ENCODE peak calls at places on chromosomes 11 and 22, in seven cellular contexts. One of them, this sample, is unnamed.

GRCh38 chr22:26707581-26707980 is 50.2 kb downstream of the MIAT start:
- DNase-seq in neural progenitor cell: no peak
- DNase-seq in choroid plexus epithelial cell: no peak
- DNase-seq in cardiac fibroblast: no peak
- DNase-seq in lung: no peak
- DNase-seq in prostate gland: no peak
- DNase-seq in foreskin fibroblast: no peak
- DNase-seq in this sample: no peak

GRCh38 chr22:30054764-30055069 is 25.5 kb upstream of the HORMAD2 start:
- DNase-seq in foreskin fibroblast: no peak
- DNase-seq in lung: no peak
- DNase-seq in choroid plexus epithelial cell: no peak
- DNase-seq in prostate gland: no peak
- DNase-seq in cardiac fibroblast: no peak
- DNase-seq in neural progenitor cell: no peak
- DNase-seq in this sample: no peak

GRCh38 chr11:134004406-134005197 is 47.8 kb upstream of the IGSF9B start:
- DNase-seq in choroid plexus epithelial cell: no peak
- DNase-seq in prostate gland: no peak
- DNase-seq in foreskin fibroblast: no peak
- DNase-seq in lung: no peak
- DNase-seq in cardiac fibroblast: peak
- DNase-seq in neural progenitor cell: no peak
- DNase-seq in this sample: no peak

GRCh38 chr22:25029181-25029580 is 76.7 kb downstream of the KIAA1671 start:
- DNase-seq in lung: no peak
- DNase-seq in prostate gland: no peak
- DNase-seq in cardiac fibroblast: no peak
- DNase-seq in foreskin fibroblast: no peak
- DNase-seq in neural progenitor cell: no peak
- DNase-seq in choroid plexus epithelial cell: no peak
- DNase-seq in this sample: peak

GRCh38 chr11:120399312-120399711 is 63.1 kb downstream of the ARHGEF12 start:
- DNase-seq in neural progenitor cell: no peak
- DNase-seq in lung: no peak
- DNase-seq in cardiac fibroblast: no peak
- DNase-seq in foreskin fibroblast: peak
- DNase-seq in choroid plexus epithelial cell: no peak
- DNase-seq in prostate gland: no peak
- DNase-seq in this sample: no peak

GRCh38 chr22:50528682-50529415 is 963 bp downstream of the TYMP start:
- DNase-seq in choroid plexus epithelial cell: no peak
- DNase-seq in cardiac fibroblast: no peak
- DNase-seq in prostate gland: no peak
- DNase-seq in foreskin fibroblast: no peak
- DNase-seq in neural progenitor cell: no peak
- DNase-seq in lung: no peak
- DNase-seq in this sample: peak

GRCh38 chr11:116736763-116737162 is 36.0 kb downstream of the BUD13 start:
- DNase-seq in neural progenitor cell: no peak
- DNase-seq in foreskin fibroblast: no peak
- DNase-seq in cardiac fibroblast: peak
- DNase-seq in prostate gland: no peak
- DNase-seq in choroid plexus epithelial cell: no peak
- DNase-seq in lung: no peak
- DNase-seq in this sample: no peak

GRCh38 chr11:2473361-2474058 is 28.7 kb downstream of the KCNQ1 start:
- DNase-seq in neural progenitor cell: no peak
- DNase-seq in cardiac fibroblast: no peak
- DNase-seq in prostate gland: no peak
- DNase-seq in foreskin fibroblast: no peak
- DNase-seq in choroid plexus epithelial cell: no peak
- DNase-seq in lung: no peak
- DNase-seq in this sample: peak

GRCh38 chr11:93577291-93577690 is 34.1 kb upstream of the SMCO4 start:
- DNase-seq in choroid plexus epithelial cell: peak
- DNase-seq in foreskin fibroblast: peak
- DNase-seq in lung: no peak
- DNase-seq in prostate gland: no peak
- DNase-seq in neural progenitor cell: no peak
- DNase-seq in cardiac fibroblast: peak
- DNase-seq in this sample: no peak

GRCh38 chr11:79274636-79275315 is 166.1 kb downstream of the TENM4 start:
- DNase-seq in cardiac fibroblast: peak
- DNase-seq in choroid plexus epithelial cell: peak
- DNase-seq in foreskin fibroblast: no peak
- DNase-seq in prostate gland: no peak
- DNase-seq in neural progenitor cell: no peak
- DNase-seq in lung: no peak
- DNase-seq in this sample: peak

GRCh38 chr11:71145988-71146824 is 106.2 kb downstream of the SHANK2 start:
- DNase-seq in lung: no peak
- DNase-seq in cardiac fibroblast: no peak
- DNase-seq in choroid plexus epithelial cell: no peak
- DNase-seq in foreskin fibroblast: no peak
- DNase-seq in neural progenitor cell: no peak
- DNase-seq in prostate gland: no peak
- DNase-seq in this sample: no peak

GRCh38 chr22:32728291-32728690 is 73.2 kb upstream of the TIMP3 start:
- DNase-seq in neural progenitor cell: no peak
- DNase-seq in lung: no peak
- DNase-seq in prostate gland: no peak
- DNase-seq in cardiac fibroblast: no peak
- DNase-seq in foreskin fibroblast: no peak
- DNase-seq in choroid plexus epithelial cell: no peak
- DNase-seq in this sample: no peak

GRCh38 chr22:42754658-42755057 is 34.0 kb upstream of the A4GALT start:
- DNase-seq in lung: no peak
- DNase-seq in neural progenitor cell: no peak
- DNase-seq in foreskin fibroblast: peak
- DNase-seq in cardiac fibroblast: peak
- DNase-seq in prostate gland: no peak
- DNase-seq in choroid plexus epithelial cell: no peak
- DNase-seq in this sample: peak

GRCh38 chr22:29348956-29349355 is 33.5 kb upstream of the RASL10A start:
- DNase-seq in prostate gland: no peak
- DNase-seq in lung: no peak
- DNase-seq in cardiac fibroblast: no peak
- DNase-seq in neural progenitor cell: no peak
- DNase-seq in choroid plexus epithelial cell: no peak
- DNase-seq in foreskin fibroblast: no peak
- DNase-seq in this sample: peak

GRCh38 chr22:36153756-36154155 is 6.8 kb downstream of the APOL3 start:
- DNase-seq in choroid plexus epithelial cell: no peak
- DNase-seq in lung: no peak
- DNase-seq in prostate gland: no peak
- DNase-seq in cardiac fibroblast: no peak
- DNase-seq in foreskin fibroblast: no peak
- DNase-seq in neural progenitor cell: no peak
- DNase-seq in this sample: no peak

GRCh38 chr11:1019321-1019910 is 17.1 kb downstream of the MUC6 start:
- DNase-seq in lung: no peak
- DNase-seq in foreskin fibroblast: no peak
- DNase-seq in choroid plexus epithelial cell: no peak
- DNase-seq in cardiac fibroblast: no peak
- DNase-seq in neural progenitor cell: no peak
- DNase-seq in prostate gland: no peak
- DNase-seq in this sample: no peak

GRCh38 chr11:97722065-97722464 is 1298.7 kb upstream of the CNTN5 start:
- DNase-seq in neural progenitor cell: no peak
- DNase-seq in lung: no peak
- DNase-seq in choroid plexus epithelial cell: peak
- DNase-seq in foreskin fibroblast: no peak
- DNase-seq in cardiac fibroblast: peak
- DNase-seq in prostate gland: no peak
- DNase-seq in this sample: peak

GRCh38 chr11:102914238-102915043 is 39.7 kb upstream of the MMP12 start:
- DNase-seq in cardiac fibroblast: peak
- DNase-seq in neural progenitor cell: peak
- DNase-seq in lung: no peak
- DNase-seq in choroid plexus epithelial cell: peak
- DNase-seq in prostate gland: no peak
- DNase-seq in foreskin fibroblast: peak
- DNase-seq in this sample: peak

GRCh38 chr11:114086394-114086793 is 26.9 kb downstream of the ZBTB16 start:
- DNase-seq in cardiac fibroblast: no peak
- DNase-seq in foreskin fibroblast: no peak
- DNase-seq in neural progenitor cell: no peak
- DNase-seq in choroid plexus epithelial cell: no peak
- DNase-seq in prostate gland: no peak
- DNase-seq in lung: no peak
- DNase-seq in this sample: no peak

GRCh38 chr11:33640730-33641371 is 59.8 kb downstream of the C11orf91 start:
- DNase-seq in lung: no peak
- DNase-seq in neural progenitor cell: no peak
- DNase-seq in cardiac fibroblast: no peak
- DNase-seq in choroid plexus epithelial cell: no peak
- DNase-seq in foreskin fibroblast: no peak
- DNase-seq in prostate gland: no peak
- DNase-seq in this sample: no peak

GRCh38 chr11:75577198-75577597 is 15.1 kb downstream of the SERPINH1 start:
- DNase-seq in lung: no peak
- DNase-seq in cardiac fibroblast: peak
- DNase-seq in choroid plexus epithelial cell: peak
- DNase-seq in neural progenitor cell: peak
- DNase-seq in foreskin fibroblast: no peak
- DNase-seq in prostate gland: peak
- DNase-seq in this sample: peak

GRCh38 chr11:82047200-82047599 is 686.5 kb downstream of the FAM181B start:
- DNase-seq in cardiac fibroblast: no peak
- DNase-seq in neural progenitor cell: no peak
- DNase-seq in choroid plexus epithelial cell: no peak
- DNase-seq in foreskin fibroblast: no peak
- DNase-seq in prostate gland: no peak
- DNase-seq in lung: no peak
- DNase-seq in this sample: no peak

GRCh38 chr22:44707752-44708151 is 5.7 kb downstream of the PRR5 start:
- DNase-seq in choroid plexus epithelial cell: no peak
- DNase-seq in lung: no peak
- DNase-seq in cardiac fibroblast: no peak
- DNase-seq in prostate gland: no peak
- DNase-seq in neural progenitor cell: no peak
- DNase-seq in foreskin fibroblast: no peak
- DNase-seq in this sample: peak

GRCh38 chr11:42465613-42466012 is 846.2 kb upstream of the API5 start:
- DNase-seq in cardiac fibroblast: no peak
- DNase-seq in prostate gland: no peak
- DNase-seq in neural progenitor cell: no peak
- DNase-seq in foreskin fibroblast: no peak
- DNase-seq in lung: no peak
- DNase-seq in choroid plexus epithelial cell: no peak
- DNase-seq in this sample: no peak

GRCh38 chr11:112925516-112926310 is 35.5 kb upstream of the NCAM1 start:
- DNase-seq in neural progenitor cell: no peak
- DNase-seq in prostate gland: no peak
- DNase-seq in choroid plexus epithelial cell: no peak
- DNase-seq in lung: no peak
- DNase-seq in foreskin fibroblast: no peak
- DNase-seq in cardiac fibroblast: no peak
- DNase-seq in this sample: no peak

GRCh38 chr11:66311470-66311964 is 5.3 kb downstream of the CD248 start:
- DNase-seq in choroid plexus epithelial cell: no peak
- DNase-seq in neural progenitor cell: no peak
- DNase-seq in lung: no peak
- DNase-seq in foreskin fibroblast: no peak
- DNase-seq in cardiac fibroblast: no peak
- DNase-seq in prostate gland: no peak
- DNase-seq in this sample: no peak
- TF ChIP-seq CTCF in choroid plexus epithelial cell: no peak
- TF ChIP-seq CTCF in neural progenitor cell: no peak
- TF ChIP-seq CTCF in lung: no peak
- TF ChIP-seq CTCF in foreskin fibroblast: no peak
- TF ChIP-seq CTCF in cardiac fibroblast: peak
- TF ChIP-seq CTCF in prostate gland: no peak
- TF ChIP-seq CTCF in this sample: peak

GRCh38 chr22:22109693-22110466 is 127.3 kb upstream of the TOP3B start:
- DNase-seq in lung: no peak
- DNase-seq in prostate gland: no peak
- DNase-seq in cardiac fibroblast: no peak
- DNase-seq in neural progenitor cell: no peak
- DNase-seq in foreskin fibroblast: no peak
- DNase-seq in choroid plexus epithelial cell: no peak
- DNase-seq in this sample: no peak
- TF ChIP-seq CTCF in lung: no peak
- TF ChIP-seq CTCF in prostate gland: no peak
- TF ChIP-seq CTCF in cardiac fibroblast: peak
- TF ChIP-seq CTCF in neural progenitor cell: peak
- TF ChIP-seq CTCF in foreskin fibroblast: no peak
- TF ChIP-seq CTCF in choroid plexus epithelial cell: peak
- TF ChIP-seq CTCF in this sample: no peak

GRCh38 chr22:47628477-47629272 is 866.2 kb downstream of the TBC1D22A start:
- DNase-seq in choroid plexus epithelial cell: no peak
- DNase-seq in foreskin fibroblast: no peak
- DNase-seq in cardiac fibroblast: no peak
- DNase-seq in lung: peak
- DNase-seq in prostate gland: no peak
- DNase-seq in neural progenitor cell: no peak
- DNase-seq in this sample: no peak

GRCh38 chr22:47630741-47631534 is 868.5 kb downstream of the TBC1D22A start:
- DNase-seq in cardiac fibroblast: no peak
- DNase-seq in neural progenitor cell: no peak
- DNase-seq in prostate gland: no peak
- DNase-seq in choroid plexus epithelial cell: no peak
- DNase-seq in foreskin fibroblast: no peak
- DNase-seq in lung: no peak
- DNase-seq in this sample: no peak

GRCh38 chr22:47631571-47632102 is 869.2 kb downstream of the TBC1D22A start:
- DNase-seq in lung: peak
- DNase-seq in prostate gland: no peak
- DNase-seq in foreskin fibroblast: no peak
- DNase-seq in choroid plexus epithelial cell: no peak
- DNase-seq in cardiac fibroblast: no peak
- DNase-seq in neural progenitor cell: no peak
- DNase-seq in this sample: no peak

GRCh38 chr22:47629273-47629711 is 866.8 kb downstream of the TBC1D22A start:
- DNase-seq in foreskin fibroblast: no peak
- DNase-seq in lung: peak
- DNase-seq in choroid plexus epithelial cell: no peak
- DNase-seq in neural progenitor cell: no peak
- DNase-seq in cardiac fibroblast: no peak
- DNase-seq in prostate gland: no peak
- DNase-seq in this sample: no peak

GRCh38 chr22:47629791-47630655 is 867.6 kb downstream of the TBC1D22A start:
- DNase-seq in prostate gland: no peak
- DNase-seq in neural progenitor cell: no peak
- DNase-seq in foreskin fibroblast: no peak
- DNase-seq in lung: peak
- DNase-seq in choroid plexus epithelial cell: no peak
- DNase-seq in cardiac fibroblast: no peak
- DNase-seq in this sample: no peak
- TF ChIP-seq CTCF in prostate gland: no peak
- TF ChIP-seq CTCF in neural progenitor cell: no peak
- TF ChIP-seq CTCF in foreskin fibroblast: no peak
- TF ChIP-seq CTCF in lung: no peak
- TF ChIP-seq CTCF in choroid plexus epithelial cell: no peak
- TF ChIP-seq CTCF in cardiac fibroblast: no peak
- TF ChIP-seq CTCF in this sample: no peak

DNA sequence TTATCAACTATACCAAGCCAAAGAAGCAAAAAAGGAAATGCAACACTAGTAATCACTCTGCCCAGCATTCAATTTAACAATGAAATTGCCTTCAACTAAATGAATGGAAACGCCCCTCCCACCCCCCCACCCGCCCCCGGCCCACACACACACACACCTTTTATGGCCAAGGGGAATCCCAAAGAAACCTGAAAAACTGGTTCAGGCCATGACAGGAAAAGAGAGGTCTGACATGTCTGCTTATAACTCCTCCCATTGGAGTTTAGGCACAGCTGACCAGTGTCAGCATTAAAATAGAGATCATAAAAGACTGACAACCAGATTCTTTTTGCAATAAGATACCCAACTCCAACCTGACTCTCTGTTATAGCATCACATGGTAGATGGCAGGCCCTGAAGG is 42.6 kb downstream of the ACER3 start:
- DNase-seq in cardiac fibroblast: no peak
- DNase-seq in choroid plexus epithelial cell: no peak
- DNase-seq in prostate gland: peak
- DNase-seq in foreskin fibroblast: no peak
- DNase-seq in lung: no peak
- DNase-seq in neural progenitor cell: no peak
- DNase-seq in this sample: no peak
- TF ChIP-seq CTCF in cardiac fibroblast: no peak
- TF ChIP-seq CTCF in choroid plexus epithelial cell: no peak
- TF ChIP-seq CTCF in prostate gland: no peak
- TF ChIP-seq CTCF in foreskin fibroblast: no peak
- TF ChIP-seq CTCF in lung: no peak
- TF ChIP-seq CTCF in neural progenitor cell: no peak
- TF ChIP-seq CTCF in this sample: no peak

This sample was measured in osteoblast.